ENCODE peak calls at places on chromosomes 16 and 17, in five cellular contexts. B, C, O, U and W are unnamed samples.

GRCh38 chr16:69319381-69319780 is 8.2 kb downstream of the VPS4A start:
- DNase-seq in B (no peak), C (no peak), O (no peak), U (no peak), W (no peak)

GRCh38 chr16:11675561-11676511 is 7.6 kb downstream of the SNN start:
- DNase-seq in B (no peak), C (no peak), O (no peak), U (peak; percentile 65), W (no peak)

GRCh38 chr17:2386400-2387085 is 14.3 kb downstream of the MNT start:
- DNase-seq in B (no peak), C (no peak), O (no peak), U (no peak), W (no peak)

GRCh38 chr17:42653179-42654124 is 5.6 kb upstream of the TUBG2 start:
- DNase-seq in B (peak; percentile 53), C (no peak), O (no peak), U (peak; percentile 89), W (no peak)

GRCh38 chr17:44084131-44084538 is 13.6 kb downstream of the G6PC3 start:
- DNase-seq in B (no peak), C (no peak), O (no peak), U (no peak), W (no peak)

GRCh38 chr17:59842901-59843652 is 49.7 kb downstream of the TUBD1 start:
- DNase-seq in B (peak; percentile 99), C (no peak), O (peak; percentile 99), U (no peak), W (peak; percentile 42)

GRCh38 chr17:81741049-81741593 is 29.0 kb downstream of the SLC25A10 start:
- DNase-seq in B (no peak), C (no peak), O (no peak), U (no peak), W (no peak)

GRCh38 chr16:48277158-48277557 is 29.8 kb upstream of the ABCC11 start:
- DNase-seq in B (no peak), C (no peak), O (peak; percentile 44), U (no peak), W (no peak)

GRCh38 chr17:65532491-65532890 is 29.0 kb downstream of the AXIN2 start:
- DNase-seq in B (no peak), C (no peak), O (no peak), U (peak; percentile 40), W (no peak)

GRCh38 chr16:64240586-64240985 is 881.3 kb downstream of the CDH11 start:
- DNase-seq in B (peak; percentile 42), C (no peak), O (peak; percentile 54), U (no peak), W (no peak)

GRCh38 chr17:75592364-75593020 is 4.9 kb downstream of the MYO15B start:
- DNase-seq in B (no peak), C (no peak), O (no peak), U (no peak), W (no peak)
- TF ChIP-seq CTCF in B (no peak), C (no peak), O (no peak), U (no peak), W (no peak)

GRCh38 chr16:17237350-17237944 is 233.3 kb downstream of the XYLT1 start:
- DNase-seq in B (no peak), C (no peak), O (no peak), U (no peak), W (no peak)

GRCh38 chr16:17235147-17235817 is 235.5 kb downstream of the XYLT1 start:
- DNase-seq in B (no peak), C (no peak), O (peak; percentile 30), U (no peak), W (no peak)

GRCh38 chr16:17241264-17241835 is 229.4 kb downstream of the XYLT1 start:
- DNase-seq in B (no peak), C (no peak), O (no peak), U (no peak), W (no peak)

GRCh38 chr16:17233301-17234002 is 237.3 kb downstream of the XYLT1 start:
- DNase-seq in B (no peak), C (no peak), O (peak; percentile 43), U (no peak), W (no peak)

GRCh38 chr16:17238285-17239028 is 232.3 kb downstream of the XYLT1 start:
- DNase-seq in B (no peak), C (no peak), O (no peak), U (no peak), W (no peak)
- TF ChIP-seq CTCF in B (no peak), C (no peak), O (no peak), U (no peak), W (no peak)

DNA sequence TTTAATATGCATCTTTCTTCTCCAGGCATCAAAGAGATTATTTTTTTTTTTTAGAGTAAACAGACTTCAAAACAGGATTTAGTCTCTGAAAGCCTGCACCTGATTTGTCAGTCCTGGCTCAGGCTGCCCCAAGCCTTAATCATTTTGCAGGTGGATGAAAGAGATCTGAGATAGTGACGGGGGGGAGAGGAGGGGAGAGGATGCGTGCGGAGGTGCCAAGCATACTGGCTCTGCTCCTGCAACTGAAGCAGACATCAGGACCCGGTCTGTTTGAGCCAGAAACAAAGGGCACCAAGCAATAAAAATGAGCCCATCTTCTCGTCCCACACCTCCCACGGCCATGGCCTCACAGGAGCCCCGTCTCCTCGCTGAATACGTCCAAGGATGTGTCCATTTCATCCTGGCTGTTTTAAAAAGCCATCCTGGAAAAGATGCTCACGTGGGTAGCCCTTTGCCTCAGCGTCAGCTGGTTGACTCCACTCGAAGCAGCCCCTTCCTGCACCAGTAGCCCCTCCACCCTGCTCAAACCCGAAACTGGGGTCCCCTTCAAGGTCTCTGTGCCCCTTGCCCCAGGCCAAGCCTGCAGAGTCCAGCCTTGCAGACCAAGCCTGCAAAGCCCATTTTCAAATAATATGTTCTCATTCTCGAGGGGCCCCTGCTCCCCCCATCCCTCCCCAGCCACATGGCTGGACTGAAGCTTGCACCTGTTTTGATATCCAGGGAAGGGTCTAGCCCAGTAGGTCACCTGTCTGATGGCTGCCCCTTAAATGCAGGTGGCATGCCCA is 84.8 kb upstream of the TNRC6C start:
- DNase-seq in B (no peak), C (no peak), O (no peak), U (no peak), W (no peak)
- TF ChIP-seq CTCF in B (no peak), C (no peak), O (no peak), U (no peak), W (no peak)

DNA sequence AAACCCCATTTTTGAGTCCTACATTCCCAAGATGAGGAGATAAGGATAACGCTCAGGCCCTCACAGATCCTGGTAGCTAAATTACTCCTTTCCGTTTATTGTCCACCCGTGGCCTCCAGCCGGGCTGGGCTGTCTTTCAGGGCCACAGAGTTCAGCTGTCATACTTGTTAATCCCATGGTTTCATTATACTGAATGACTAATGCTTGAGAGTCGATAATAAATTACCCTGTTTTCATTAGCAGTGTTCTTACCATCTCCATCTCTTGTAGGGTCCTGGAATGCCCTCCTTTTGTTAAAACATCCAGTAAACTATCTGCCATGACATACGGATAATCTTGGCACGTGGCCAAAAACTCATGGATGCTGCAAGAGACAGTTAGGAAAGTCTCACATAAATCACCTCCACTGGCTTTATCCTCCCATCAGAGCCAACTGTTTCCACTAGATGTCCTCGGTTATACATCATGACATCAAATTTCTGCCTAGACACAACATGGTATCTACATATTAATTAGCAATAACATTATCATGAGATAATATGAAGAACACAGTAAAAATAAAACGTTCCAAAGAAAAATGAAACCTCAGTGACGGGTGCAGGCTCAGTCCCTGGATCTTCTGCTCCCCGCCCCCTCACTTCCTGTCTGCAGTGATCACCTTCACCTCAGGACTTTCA is 45.3 kb downstream of the BRD7 start:
- DNase-seq in B (no peak), C (no peak), O (no peak), U (no peak), W (no peak)
- TF ChIP-seq CTCF in B (peak; percentile 31), C (no peak), O (peak; percentile 43), U (no peak), W (no peak)

GRCh38 chr16:3480901-3481695 is 14.2 kb downstream of the C16orf90 start:
- DNase-seq in B (no peak), C (no peak), O (no peak), U (no peak), W (no peak)
- TF ChIP-seq CTCF in B (no peak), C (no peak), O (no peak), U (no peak), W (no peak)

GRCh38 chr17:58541249-58541648 is 26.8 kb upstream of the MTMR4 start:
- DNase-seq in B (no peak), C (no peak), O (no peak), U (no peak), W (no peak)
- TF ChIP-seq CTCF in B (no peak), C (no peak), O (peak; percentile 58), U (no peak), W (no peak)